ENCODE peak calls at places on chromosomes 12 and 14, in five cellular contexts. C, H, J, I and X are unnamed samples.

GRCh38 chr12:45425426-45425825 is 209.5 kb downstream of the ANO6 start:
- DNase-seq in C (no peak), J (peak), H (no peak), I (no peak), X (no peak)

GRCh38 chr12:20097561-20097960 is 270.8 kb upstream of the PDE3A start:
- DNase-seq in J (peak), C (peak), H (no peak), I (no peak), X (no peak)

GRCh38 chr12:82817368-82817767 is 130.7 kb downstream of the TMTC2 start:
- DNase-seq in I (no peak), C (no peak), J (peak), H (no peak), X (no peak)

GRCh38 chr12:91991397-91992187 is 154.1 kb downstream of the BTG1 start:
- DNase-seq in J (no peak), C (peak), H (no peak), I (no peak), X (no peak)

GRCh38 chr12:111408686-111409402 is 3.1 kb downstream of the SH2B3 start:
- DNase-seq in I (no peak), J (peak), C (no peak), H (no peak), X (no peak)

GRCh38 chr14:74964787-74965769 is 9.7 kb upstream of the PGF start:
- DNase-seq in C (no peak), J (peak), I (no peak), H (no peak), X (no peak)

GRCh38 chr12:96986883-96987523 is 79.9 kb downstream of the NEDD1 start:
- DNase-seq in J (peak), C (peak), I (no peak), H (no peak), X (no peak)

GRCh38 chr12:10130042-10130441 is at the start of gene CLEC7A:
- DNase-seq in C (peak), J (no peak), I (no peak), H (no peak), X (no peak)

GRCh38 chr14:63857467-63858030 is 4.7 kb downstream of the SYNE2 start:
- DNase-seq in J (no peak), H (no peak), I (no peak), C (no peak), X (no peak)

GRCh38 chr12:51635371-51635770 is 44.3 kb downstream of the SCN8A start:
- DNase-seq in C (no peak), H (no peak), J (peak), I (no peak), X (no peak)

GRCh38 chr14:39266871-39267591 is 33.3 kb downstream of the MIA2 start:
- DNase-seq in H (peak), J (peak), I (peak), C (peak), X (no peak)

GRCh38 chr12:31117203-31118011 is 43.7 kb downstream of the DDX11 start:
- DNase-seq in C (peak), J (peak), I (peak), H (peak), X (no peak)

GRCh38 chr14:104970231-104971068 is 7.7 kb downstream of the AHNAK2 start:
- DNase-seq in H (no peak), J (peak), I (peak), C (no peak), X (no peak)

GRCh38 chr14:87133073-87133815 is 859.7 kb downstream of the GALC start:
- DNase-seq in H (no peak), I (no peak), J (peak), C (no peak), X (peak)

GRCh38 chr14:86296173-86296572 is 766.2 kb downstream of the FLRT2 start:
- DNase-seq in I (no peak), J (peak), C (no peak), H (no peak), X (peak)

GRCh38 chr14:87405563-87405962 is 587.4 kb downstream of the GALC start:
- DNase-seq in H (no peak), I (no peak), C (no peak), J (no peak), X (no peak)

GRCh38 chr12:27866382-27867101 is 86.5 kb upstream of the MANSC4 start:
- DNase-seq in C (no peak), I (no peak), H (no peak), J (peak), X (no peak)

GRCh38 chr12:93824514-93825500 is 147.6 kb downstream of the CRADD start:
- DNase-seq in H (peak), C (no peak), J (peak), I (no peak), X (no peak)

GRCh38 chr12:227923-228845 is 14.2 kb upstream of the SLC6A12 start:
- DNase-seq in J (no peak), I (no peak), C (no peak), H (no peak), X (no peak)

GRCh38 chr14:76591270-76591669 is 170.0 kb upstream of the VASH1 start:
- DNase-seq in J (no peak), C (no peak), H (no peak), I (no peak), X (no peak)

GRCh38 chr12:75480469-75480949 is at the start of gene GLIPR1:
- DNase-seq in C (peak), I (peak), J (peak), H (no peak), X (peak)

GRCh38 chr12:56987011-56987410 is 19.3 kb downstream of the ZBTB39 start:
- DNase-seq in C (no peak), H (no peak), J (no peak), I (no peak), X (no peak)

GRCh38 chr12:101616027-101616494 is 21.3 kb downstream of the MYBPC1 start:
- DNase-seq in H (no peak), J (peak), I (no peak), C (no peak), X (no peak)

GRCh38 chr12:113298472-113298817 is 36.5 kb downstream of the SLC8B1 start:
- DNase-seq in J (no peak), I (no peak), H (no peak), C (no peak), X (no peak)

GRCh38 chr12:50924439-50925341 is 27.7 kb upstream of the HIGD1C start:
- DNase-seq in H (no peak), C (peak), J (peak), I (peak), X (peak)

GRCh38 chr14:60310086-60310684 is 61.2 kb downstream of the PPM1A start:
- DNase-seq in J (peak), C (no peak), I (no peak), H (no peak), X (no peak)

GRCh38 chr12:102824218-102824835 is 92.7 kb downstream of the PAH start:
- DNase-seq in C (peak), I (peak), H (peak), J (peak), X (no peak)

GRCh38 chr14:75885829-75886228 is 96.0 kb downstream of the TGFB3 start:
- DNase-seq in H (no peak), C (no peak), J (peak), I (no peak), X (peak)

GRCh38 chr12:124428136-124428791 is 133.4 kb downstream of the RFLNA start:
- DNase-seq in H (no peak), I (no peak), J (peak), C (no peak), X (no peak)

GRCh38 chr14:99234366-99234765 is 37.6 kb downstream of the BCL11B start:
- DNase-seq in C (no peak), J (no peak), I (no peak), H (no peak), X (no peak)

GRCh38 chr14:104196461-104197180 is 58.2 kb downstream of the KIF26A start:
- DNase-seq in J (no peak), I (no peak), H (no peak), C (no peak), X (no peak)

GRCh38 chr14:54420478-54421116 is 20.6 kb downstream of the CNIH1 start:
- DNase-seq in H (peak), C (no peak), I (no peak), J (peak), X (no peak)
- TF ChIP-seq CTCF in H (peak), C (peak), I (no peak), J (peak), X (peak)

GRCh38 chr12:26617513-26617912 is 215.5 kb downstream of the ITPR2 start:
- DNase-seq in H (no peak), C (no peak), J (no peak), I (no peak), X (no peak)
- TF ChIP-seq CTCF in H (no peak), C (no peak), J (no peak), I (no peak), X (no peak)

GRCh38 chr14:35140718-35141581 is 18.6 kb downstream of the PRORP start:
- DNase-seq in C (no peak), H (no peak), J (peak), I (no peak), X (no peak)
- TF ChIP-seq CTCF in C (no peak), H (no peak), J (no peak), I (no peak), X (no peak)

GRCh38 chr12:81128930-81129554 is 51.2 kb downstream of the ACSS3 start:
- DNase-seq in H (peak), C (peak), J (peak), I (no peak), X (peak)
- TF ChIP-seq CTCF in H (peak), C (peak), J (peak), I (peak), X (peak)

DNA sequence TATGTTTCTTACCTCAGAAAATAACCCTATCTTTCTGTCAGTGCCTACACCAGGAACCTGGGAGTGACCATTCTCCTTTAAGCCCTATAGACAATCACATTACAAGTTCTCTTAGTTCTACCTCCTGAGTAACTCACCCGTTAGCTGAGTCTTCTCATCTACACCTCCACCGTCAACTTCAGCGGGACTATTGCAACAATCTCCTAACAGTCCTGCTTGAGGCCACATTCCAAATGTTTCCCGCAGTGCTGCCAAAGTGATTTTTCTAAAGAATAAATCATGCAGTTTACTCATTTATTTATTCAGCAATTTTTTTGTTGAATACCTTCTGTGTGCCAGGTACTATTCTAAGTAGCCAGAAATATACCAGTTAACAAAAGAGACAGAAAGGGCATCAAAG is 285.0 kb upstream of the GRIP1 start:
- DNase-seq in C (no peak), I (no peak), J (no peak), H (no peak), X (no peak)
- TF ChIP-seq CTCF in C (no peak), I (no peak), J (no peak), H (no peak), X (no peak)

GRCh38 chr14:55350461-55350860 is 61.2 kb downstream of the ATG14 start:
- DNase-seq in C (no peak), I (no peak), J (no peak), H (no peak), X (no peak)
- TF ChIP-seq CTCF in C (no peak), I (no peak), J (no peak), H (no peak), X (no peak)

DNA sequence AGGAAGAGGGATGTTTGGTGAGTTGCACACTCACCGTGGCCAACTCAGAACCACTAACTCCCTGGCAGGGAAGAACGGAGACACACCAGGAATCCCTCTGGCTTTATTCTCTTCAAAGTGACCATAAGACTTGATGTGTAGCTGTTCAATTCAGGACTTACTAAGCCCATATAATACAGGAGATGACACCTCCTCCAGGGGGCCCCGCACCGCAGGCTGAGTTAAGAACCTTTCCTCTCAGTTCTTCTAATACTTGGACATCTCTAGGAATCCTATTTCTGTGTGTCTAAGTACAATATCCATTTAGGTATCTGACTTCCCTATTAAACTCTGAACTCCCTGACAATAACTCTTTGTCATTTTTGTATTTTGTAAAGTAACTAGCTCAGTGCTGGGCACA is 49.5 kb downstream of the DCAF4 start:
- DNase-seq in C (no peak), I (no peak), H (no peak), J (no peak), X (no peak)
- TF ChIP-seq CTCF in C (no peak), I (no peak), H (no peak), J (no peak), X (no peak)

DNA sequence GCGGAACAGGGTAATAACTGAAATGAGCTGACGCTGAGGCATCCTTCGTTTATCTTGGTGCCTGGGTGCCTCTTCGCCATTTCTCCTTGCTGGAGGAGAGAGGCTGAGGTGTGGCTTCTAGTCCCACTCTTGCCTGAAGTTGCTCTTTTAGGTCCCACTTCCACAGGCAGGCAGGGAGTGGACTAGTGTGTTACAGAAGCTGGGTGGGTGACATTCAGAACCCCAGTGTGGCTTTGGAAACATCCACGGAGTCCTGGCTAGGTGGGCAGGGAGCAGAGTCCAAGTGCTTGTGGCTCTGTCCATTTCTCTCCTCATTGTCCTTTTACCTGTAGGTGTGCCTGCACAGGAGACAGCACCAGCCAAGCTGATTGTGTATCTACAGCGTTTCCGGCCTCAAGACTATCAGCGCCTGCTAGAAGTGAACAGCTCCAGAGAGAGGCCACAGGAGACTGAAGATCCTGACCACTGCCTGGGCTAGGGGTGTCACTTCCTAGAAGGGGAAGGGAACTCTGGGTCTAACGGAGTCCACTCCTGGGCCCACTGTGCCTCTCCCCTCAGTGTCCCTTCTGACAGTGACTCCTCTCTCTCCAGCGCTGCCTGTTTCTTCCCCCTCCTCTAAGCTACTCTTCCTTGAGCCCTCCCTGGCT is 2.4 kb downstream of the THTPA start:
- DNase-seq in H (no peak), J (no peak), I (no peak), C (no peak), X (no peak)
- TF ChIP-seq CTCF in H (no peak), J (no peak), I (no peak), C (no peak), X (no peak)

GRCh38 chr12:120760349-120761245 is 35.0 kb downstream of the ACADS start:
- DNase-seq in H (no peak), C (no peak), I (no peak), J (no peak), X (no peak)
- TF ChIP-seq CTCF in H (no peak), C (no peak), I (no peak), J (no peak), X (no peak)

GRCh38 chr14:65237956-65238355 is 135.6 kb upstream of the MAX start:
- DNase-seq in I (no peak), C (no peak), J (no peak), H (no peak), X (no peak)

GRCh38 chr14:65238456-65238855 is 136.1 kb upstream of the MAX start:
- DNase-seq in I (no peak), C (no peak), J (peak), H (no peak), X (peak)

GRCh38 chr14:65239143-65239672 is 136.9 kb upstream of the MAX start:
- DNase-seq in I (no peak), C (no peak), J (peak), H (no peak), X (no peak)

GRCh38 chr14:65241125-65241752 is 138.9 kb upstream of the MAX start:
- DNase-seq in I (no peak), C (no peak), H (no peak), J (no peak), X (no peak)

DNA sequence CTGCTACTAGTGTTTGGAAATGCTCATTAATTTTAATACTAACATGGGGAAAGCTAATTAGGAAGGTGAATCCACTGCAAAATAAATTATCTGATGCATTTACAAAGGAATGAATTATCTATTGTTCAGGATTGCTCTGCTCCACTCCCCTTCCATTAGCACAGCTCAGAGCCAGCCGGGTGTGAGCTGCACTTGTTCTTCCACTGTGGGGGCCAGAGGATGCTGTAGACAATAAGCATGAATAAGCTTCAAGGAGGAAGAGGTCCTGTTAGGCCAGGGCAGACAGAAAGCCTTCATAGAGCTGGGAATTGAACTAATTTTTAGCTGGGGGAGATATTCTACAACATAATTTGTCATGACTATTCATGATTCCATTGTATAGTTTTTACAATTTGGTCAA is 137.6 kb upstream of the MAX start:
- DNase-seq in J (no peak), C (no peak), H (no peak), I (no peak), X (no peak)
- TF ChIP-seq CTCF in J (no peak), C (no peak), H (no peak), I (no peak), X (no peak)